ENCODE peak calls at places on chromosomes 11 and 22, in seven cellular contexts. One of them, this sample, is unnamed.

GRCh38 chr11:94706211-94706610 is 61.9 kb upstream of the AMOTL1 start:
- DNase-seq in PC-3: peak; percentile 74
- DNase-seq in CD4-positive, alpha-beta memory T cell: no peak
- DNase-seq in right lobe of liver: no peak
- DNase-seq in fibroblast of mammary gland: peak; percentile 51
- DNase-seq in choroid plexus epithelial cell: no peak
- DNase-seq in fibroblast of pulmonary artery: no peak
- DNase-seq in this sample: no peak

GRCh38 chr11:115220881-115221280 is 283.3 kb downstream of the CADM1 start:
- DNase-seq in PC-3: no peak
- DNase-seq in CD4-positive, alpha-beta memory T cell: no peak
- DNase-seq in right lobe of liver: no peak
- DNase-seq in fibroblast of mammary gland: no peak
- DNase-seq in choroid plexus epithelial cell: no peak
- DNase-seq in fibroblast of pulmonary artery: no peak
- DNase-seq in this sample: no peak

GRCh38 chr11:121446752-121447156 is 5.4 kb upstream of the SORL1 start:
- DNase-seq in PC-3: peak; percentile 41
- DNase-seq in CD4-positive, alpha-beta memory T cell: no peak
- DNase-seq in right lobe of liver: no peak
- DNase-seq in fibroblast of mammary gland: peak; percentile 41
- DNase-seq in choroid plexus epithelial cell: peak; percentile 47
- DNase-seq in fibroblast of pulmonary artery: peak; percentile 17
- DNase-seq in this sample: peak; percentile 94

GRCh38 chr11:122656631-122657101 is 1.1 kb downstream of the UBASH3B start:
- DNase-seq in PC-3: peak; percentile 52
- DNase-seq in CD4-positive, alpha-beta memory T cell: peak; percentile 33
- DNase-seq in right lobe of liver: peak; percentile 68
- DNase-seq in fibroblast of mammary gland: peak; percentile 58
- DNase-seq in choroid plexus epithelial cell: no peak
- DNase-seq in fibroblast of pulmonary artery: peak; percentile 27
- DNase-seq in this sample: peak; percentile 44

GRCh38 chr11:91730071-91730470 is 494.5 kb upstream of the FAT3 start:
- DNase-seq in PC-3: no peak
- DNase-seq in CD4-positive, alpha-beta memory T cell: no peak
- DNase-seq in right lobe of liver: no peak
- DNase-seq in fibroblast of mammary gland: no peak
- DNase-seq in choroid plexus epithelial cell: peak; percentile 7
- DNase-seq in fibroblast of pulmonary artery: peak; percentile 0
- DNase-seq in this sample: no peak

GRCh38 chr11:63882555-63883242 is 34.3 kb downstream of the RCOR2 start:
- DNase-seq in PC-3: no peak
- DNase-seq in CD4-positive, alpha-beta memory T cell: no peak
- DNase-seq in right lobe of liver: no peak
- DNase-seq in fibroblast of mammary gland: no peak
- DNase-seq in choroid plexus epithelial cell: no peak
- DNase-seq in fibroblast of pulmonary artery: no peak
- DNase-seq in this sample: peak; percentile 54

GRCh38 chr22:32695451-32695891 is 106.0 kb upstream of the TIMP3 start:
- DNase-seq in PC-3: peak; percentile 50
- DNase-seq in CD4-positive, alpha-beta memory T cell: no peak
- DNase-seq in right lobe of liver: no peak
- DNase-seq in fibroblast of mammary gland: peak; percentile 98
- DNase-seq in choroid plexus epithelial cell: peak; percentile 89
- DNase-seq in fibroblast of pulmonary artery: peak; percentile 54
- DNase-seq in this sample: no peak

GRCh38 chr11:12719221-12719620 is 45.0 kb downstream of the TEAD1 start:
- DNase-seq in PC-3: no peak
- DNase-seq in CD4-positive, alpha-beta memory T cell: no peak
- DNase-seq in right lobe of liver: no peak
- DNase-seq in fibroblast of mammary gland: peak; percentile 47
- DNase-seq in choroid plexus epithelial cell: peak; percentile 48
- DNase-seq in fibroblast of pulmonary artery: no peak
- DNase-seq in this sample: no peak

GRCh38 chr22:38543822-38544221 is 26.2 kb downstream of the DMC1 start:
- DNase-seq in PC-3: no peak
- DNase-seq in CD4-positive, alpha-beta memory T cell: no peak
- DNase-seq in right lobe of liver: no peak
- DNase-seq in fibroblast of mammary gland: no peak
- DNase-seq in choroid plexus epithelial cell: no peak
- DNase-seq in fibroblast of pulmonary artery: no peak
- DNase-seq in this sample: peak; percentile 47

GRCh38 chr11:128689946-128690745 is 3.7 kb upstream of the FLI1 start:
- DNase-seq in PC-3: no peak
- DNase-seq in CD4-positive, alpha-beta memory T cell: no peak
- DNase-seq in right lobe of liver: peak; percentile 51
- DNase-seq in fibroblast of mammary gland: no peak
- DNase-seq in choroid plexus epithelial cell: peak; percentile 50
- DNase-seq in fibroblast of pulmonary artery: no peak
- DNase-seq in this sample: no peak

GRCh38 chr11:16807306-16807705 is 68.9 kb downstream of the C11orf58 start:
- DNase-seq in PC-3: no peak
- DNase-seq in CD4-positive, alpha-beta memory T cell: no peak
- DNase-seq in right lobe of liver: no peak
- DNase-seq in fibroblast of mammary gland: no peak
- DNase-seq in choroid plexus epithelial cell: no peak
- DNase-seq in fibroblast of pulmonary artery: no peak
- DNase-seq in this sample: no peak

GRCh38 chr11:116144387-116144958 is 628.3 kb downstream of the BUD13 start:
- DNase-seq in PC-3: no peak
- DNase-seq in CD4-positive, alpha-beta memory T cell: no peak
- DNase-seq in right lobe of liver: no peak
- DNase-seq in fibroblast of mammary gland: no peak
- DNase-seq in choroid plexus epithelial cell: no peak
- DNase-seq in fibroblast of pulmonary artery: no peak
- DNase-seq in this sample: no peak

GRCh38 chr11:69337211-69337721 is 43.3 kb downstream of the MYEOV start:
- DNase-seq in PC-3: peak; percentile 71
- DNase-seq in CD4-positive, alpha-beta memory T cell: peak; percentile 46
- DNase-seq in right lobe of liver: no peak
- DNase-seq in fibroblast of mammary gland: peak; percentile 33
- DNase-seq in choroid plexus epithelial cell: peak; percentile 48
- DNase-seq in fibroblast of pulmonary artery: no peak
- DNase-seq in this sample: no peak

GRCh38 chr11:2447951-2448650 is 3.3 kb downstream of the KCNQ1 start:
- DNase-seq in PC-3: no peak
- DNase-seq in CD4-positive, alpha-beta memory T cell: no peak
- DNase-seq in right lobe of liver: no peak
- DNase-seq in fibroblast of mammary gland: no peak
- DNase-seq in choroid plexus epithelial cell: no peak
- DNase-seq in fibroblast of pulmonary artery: no peak
- DNase-seq in this sample: no peak

GRCh38 chr11:7299393-7299792 is 47.7 kb downstream of the SYT9 start:
- DNase-seq in PC-3: no peak
- DNase-seq in CD4-positive, alpha-beta memory T cell: no peak
- DNase-seq in right lobe of liver: no peak
- DNase-seq in fibroblast of mammary gland: no peak
- DNase-seq in choroid plexus epithelial cell: no peak
- DNase-seq in fibroblast of pulmonary artery: no peak
- DNase-seq in this sample: no peak

GRCh38 chr11:125494987-125495725 is 909 bp downstream of the FEZ1 start:
- DNase-seq in PC-3: no peak
- DNase-seq in CD4-positive, alpha-beta memory T cell: no peak
- DNase-seq in right lobe of liver: no peak
- DNase-seq in fibroblast of mammary gland: peak; percentile 33
- DNase-seq in choroid plexus epithelial cell: peak; percentile 26
- DNase-seq in fibroblast of pulmonary artery: peak; percentile 40
- DNase-seq in this sample: no peak

GRCh38 chr22:19886605-19887250 is 32.1 kb upstream of the GNB1L start:
- DNase-seq in PC-3: no peak
- DNase-seq in CD4-positive, alpha-beta memory T cell: peak; percentile 35
- DNase-seq in right lobe of liver: peak; percentile 60
- DNase-seq in fibroblast of mammary gland: peak; percentile 85
- DNase-seq in choroid plexus epithelial cell: peak; percentile 60
- DNase-seq in fibroblast of pulmonary artery: peak; percentile 37
- DNase-seq in this sample: peak; percentile 82

GRCh38 chr11:122754553-122755322 is 83.6 kb upstream of the CRTAM start:
- DNase-seq in PC-3: peak; percentile 63
- DNase-seq in CD4-positive, alpha-beta memory T cell: peak; percentile 45
- DNase-seq in right lobe of liver: no peak
- DNase-seq in fibroblast of mammary gland: no peak
- DNase-seq in choroid plexus epithelial cell: peak; percentile 50
- DNase-seq in fibroblast of pulmonary artery: peak; percentile 35
- DNase-seq in this sample: peak; percentile 78

GRCh38 chr22:48884786-48885185 is 942.9 kb downstream of the BRD1 start:
- DNase-seq in PC-3: no peak
- DNase-seq in CD4-positive, alpha-beta memory T cell: no peak
- DNase-seq in right lobe of liver: peak; percentile 34
- DNase-seq in fibroblast of mammary gland: no peak
- DNase-seq in choroid plexus epithelial cell: no peak
- DNase-seq in fibroblast of pulmonary artery: no peak
- DNase-seq in this sample: no peak

GRCh38 chr11:46239801-46240061 is 37.7 kb upstream of the CREB3L1 start:
- DNase-seq in PC-3: no peak
- DNase-seq in CD4-positive, alpha-beta memory T cell: no peak
- DNase-seq in right lobe of liver: no peak
- DNase-seq in fibroblast of mammary gland: peak; percentile 76
- DNase-seq in choroid plexus epithelial cell: no peak
- DNase-seq in fibroblast of pulmonary artery: peak; percentile 24
- DNase-seq in this sample: no peak

GRCh38 chr11:38948392-38948791 is 2350.4 kb upstream of the RAG2 start:
- DNase-seq in PC-3: no peak
- DNase-seq in CD4-positive, alpha-beta memory T cell: no peak
- DNase-seq in right lobe of liver: no peak
- DNase-seq in fibroblast of mammary gland: no peak
- DNase-seq in choroid plexus epithelial cell: no peak
- DNase-seq in fibroblast of pulmonary artery: no peak
- DNase-seq in this sample: no peak

GRCh38 chr11:79076526-79077115 is 364.2 kb downstream of the TENM4 start:
- DNase-seq in PC-3: peak; percentile 71
- DNase-seq in CD4-positive, alpha-beta memory T cell: peak; percentile 6
- DNase-seq in right lobe of liver: peak; percentile 63
- DNase-seq in fibroblast of mammary gland: peak; percentile 61
- DNase-seq in choroid plexus epithelial cell: peak; percentile 78
- DNase-seq in fibroblast of pulmonary artery: peak; percentile 59
- DNase-seq in this sample: peak; percentile 77

GRCh38 chr11:16194566-16194965 is 161.8 kb downstream of the SOX6 start:
- DNase-seq in PC-3: no peak
- DNase-seq in CD4-positive, alpha-beta memory T cell: no peak
- DNase-seq in right lobe of liver: no peak
- DNase-seq in fibroblast of mammary gland: no peak
- DNase-seq in choroid plexus epithelial cell: no peak
- DNase-seq in fibroblast of pulmonary artery: peak; percentile 68
- DNase-seq in this sample: no peak

GRCh38 chr11:109423114-109423859 is 1.3 kb downstream of the C11orf87 start:
- DNase-seq in PC-3: no peak
- DNase-seq in CD4-positive, alpha-beta memory T cell: no peak
- DNase-seq in right lobe of liver: no peak
- DNase-seq in fibroblast of mammary gland: no peak
- DNase-seq in choroid plexus epithelial cell: peak; percentile 19
- DNase-seq in fibroblast of pulmonary artery: peak; percentile 15
- DNase-seq in this sample: no peak
- H3K4me3 ChIP-seq in PC-3: no peak overlapping the region
- H3K4me3 ChIP-seq in CD4-positive, alpha-beta memory T cell: no peak overlapping the region
- H3K4me3 ChIP-seq in right lobe of liver: no peak overlapping the region
- H3K4me3 ChIP-seq in fibroblast of mammary gland: peak overlapping the region; percentile 24
- H3K4me3 ChIP-seq in choroid plexus epithelial cell: peak overlapping the region; percentile 44
- H3K4me3 ChIP-seq in fibroblast of pulmonary artery: peak overlapping the region; percentile 40
- H3K4me3 ChIP-seq in this sample: no peak overlapping the region

GRCh38 chr11:78023426-78023825 is 350 bp upstream of the KCTD14 start:
- DNase-seq in PC-3: no peak
- DNase-seq in CD4-positive, alpha-beta memory T cell: no peak
- DNase-seq in right lobe of liver: no peak
- DNase-seq in fibroblast of mammary gland: no peak
- DNase-seq in choroid plexus epithelial cell: no peak
- DNase-seq in fibroblast of pulmonary artery: no peak
- DNase-seq in this sample: no peak
- H3K4me3 ChIP-seq in PC-3: peak overlapping the region; percentile 19
- H3K4me3 ChIP-seq in CD4-positive, alpha-beta memory T cell: no peak overlapping the region
- H3K4me3 ChIP-seq in right lobe of liver: peak overlapping the region; percentile 65
- H3K4me3 ChIP-seq in fibroblast of mammary gland: peak overlapping the region; percentile 48
- H3K4me3 ChIP-seq in choroid plexus epithelial cell: peak overlapping the region; percentile 69
- H3K4me3 ChIP-seq in fibroblast of pulmonary artery: peak overlapping the region; percentile 52
- H3K4me3 ChIP-seq in this sample: no peak overlapping the region

GRCh38 chr11:107927559-107927958 is 689 bp upstream of the RAB39A start:
- DNase-seq in PC-3: no peak
- DNase-seq in CD4-positive, alpha-beta memory T cell: no peak
- DNase-seq in right lobe of liver: no peak
- DNase-seq in fibroblast of mammary gland: no peak
- DNase-seq in choroid plexus epithelial cell: no peak
- DNase-seq in fibroblast of pulmonary artery: no peak
- DNase-seq in this sample: no peak
- H3K4me3 ChIP-seq in PC-3: peak overlapping the region; percentile 1
- H3K4me3 ChIP-seq in CD4-positive, alpha-beta memory T cell: peak overlapping the region; percentile 50
- H3K4me3 ChIP-seq in right lobe of liver: peak overlapping the region; percentile 43
- H3K4me3 ChIP-seq in fibroblast of mammary gland: peak overlapping the region; percentile 23
- H3K4me3 ChIP-seq in choroid plexus epithelial cell: peak overlapping the region; percentile 37
- H3K4me3 ChIP-seq in fibroblast of pulmonary artery: peak overlapping the region; percentile 38
- H3K4me3 ChIP-seq in this sample: peak overlapping the region; percentile 69

GRCh38 chr11:47551086-47551485 is 1.8 kb downstream of the CELF1 start:
- DNase-seq in PC-3: peak; percentile 45
- DNase-seq in CD4-positive, alpha-beta memory T cell: no peak
- DNase-seq in right lobe of liver: no peak
- DNase-seq in fibroblast of mammary gland: peak; percentile 58
- DNase-seq in choroid plexus epithelial cell: peak; percentile 64
- DNase-seq in fibroblast of pulmonary artery: peak; percentile 44
- DNase-seq in this sample: peak; percentile 69

GRCh38 chr11:47552086-47552580 is 799 bp downstream of the CELF1 start:
- DNase-seq in PC-3: peak; percentile 25
- DNase-seq in CD4-positive, alpha-beta memory T cell: peak; percentile 4
- DNase-seq in right lobe of liver: peak; percentile 67
- DNase-seq in fibroblast of mammary gland: peak; percentile 47
- DNase-seq in choroid plexus epithelial cell: peak; percentile 63
- DNase-seq in fibroblast of pulmonary artery: peak; percentile 53
- DNase-seq in this sample: peak; percentile 79

GRCh38 chr11:47552581-47553416 is at the start of gene CELF1:
- DNase-seq in PC-3: peak; percentile 89
- DNase-seq in CD4-positive, alpha-beta memory T cell: peak; percentile 92
- DNase-seq in right lobe of liver: peak; percentile 95
- DNase-seq in fibroblast of mammary gland: peak; percentile 76
- DNase-seq in choroid plexus epithelial cell: peak; percentile 90
- DNase-seq in fibroblast of pulmonary artery: peak; percentile 87
- DNase-seq in this sample: peak; percentile 97

GRCh38 chr11:47553417-47553746 is 450 bp upstream of the CELF1 start:
- DNase-seq in PC-3: no peak
- DNase-seq in CD4-positive, alpha-beta memory T cell: no peak
- DNase-seq in right lobe of liver: no peak
- DNase-seq in fibroblast of mammary gland: peak; percentile 45
- DNase-seq in choroid plexus epithelial cell: peak; percentile 31
- DNase-seq in fibroblast of pulmonary artery: peak; percentile 51
- DNase-seq in this sample: no peak

DNA sequence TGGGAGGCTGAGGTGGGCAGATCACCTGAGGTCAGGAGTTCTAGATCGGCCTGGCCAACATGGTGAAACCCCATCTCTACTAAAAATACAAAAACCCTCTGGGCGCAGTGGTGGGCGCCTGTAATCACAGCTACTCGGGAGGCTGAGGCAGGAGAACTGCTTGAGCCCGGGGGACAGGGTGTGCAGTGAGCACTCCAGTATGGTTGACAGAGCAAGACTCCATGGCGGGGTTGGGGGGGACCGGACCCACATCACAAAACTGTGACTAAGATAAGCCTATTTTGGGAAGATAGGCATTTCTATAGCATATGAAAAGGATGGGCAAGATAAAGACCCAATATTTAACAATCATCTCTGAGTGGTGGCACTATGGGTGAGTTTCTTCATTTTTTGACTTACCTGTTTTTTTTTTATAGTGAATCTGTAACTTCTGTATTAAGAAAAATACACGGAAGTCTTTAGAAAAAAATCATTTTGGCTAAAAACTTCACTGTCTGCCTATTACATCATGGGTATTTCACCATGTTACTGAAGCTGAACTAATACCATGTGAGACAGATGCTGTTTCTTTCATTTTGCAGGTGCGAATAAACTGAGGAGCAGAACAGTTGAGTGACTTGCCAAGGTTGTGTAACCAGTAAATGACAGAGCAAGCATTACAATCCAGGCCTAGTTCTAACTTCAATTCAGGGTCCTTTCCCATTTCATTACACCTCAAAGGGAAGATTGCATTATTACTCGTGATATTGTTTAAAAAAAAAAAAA is 2.5 kb downstream of the CELF1 start:
- DNase-seq in PC-3: no peak
- DNase-seq in CD4-positive, alpha-beta memory T cell: no peak
- DNase-seq in right lobe of liver: no peak
- DNase-seq in fibroblast of mammary gland: peak; percentile 27
- DNase-seq in choroid plexus epithelial cell: peak; percentile 51
- DNase-seq in fibroblast of pulmonary artery: no peak
- DNase-seq in this sample: no peak
- H3K4me3 ChIP-seq in PC-3: peak overlapping the region; percentile 93
- H3K4me3 ChIP-seq in CD4-positive, alpha-beta memory T cell: no peak overlapping the region
- H3K4me3 ChIP-seq in right lobe of liver: peak overlapping the region; percentile 71
- H3K4me3 ChIP-seq in fibroblast of mammary gland: no peak overlapping the region
- H3K4me3 ChIP-seq in choroid plexus epithelial cell: no peak overlapping the region
- H3K4me3 ChIP-seq in fibroblast of pulmonary artery: no peak overlapping the region
- H3K4me3 ChIP-seq in this sample: peak overlapping the region; percentile 85

This sample was measured in Karpas-422.